ENCODE peak calls at places on chromosome 9, in seven cellular contexts. G is stimulated activated CD8-positive, alpha-beta memory T cell treated with anti-CD3 and anti-CD28 coated beads, Interleukin-12 subunit alpha, Interleukin-12 subunit beta, amount 100 ng/mL, for 4 hours; Y is activated CD4-positive, alpha-beta T cell treated with anti-CD3 and anti-CD28 coated beads for 24 hours; H is germinal center; X is HEK293T; O is GM13977; P is stomach. F is an unnamed sample.

GRCh38 chr9:18922161-18922910 is 110.7 kb downstream of the SAXO1 start:
- DNase-seq in G (no peak), P (no peak), O (no peak), X (no peak), H (no peak), Y (no peak), F (no peak)

GRCh38 chr9:90024419-90024818 is 419.6 kb downstream of the GADD45G start:
- DNase-seq in P (no peak), X (no peak), H (peak), Y (no peak), O (no peak), G (no peak), F (no peak)

GRCh38 chr9:126127591-126127990 is 199.0 kb upstream of the MVB12B start:
- DNase-seq in O (no peak), G (no peak), Y (no peak), P (peak), X (no peak), H (no peak), F (no peak)

GRCh38 chr9:4117835-4118610 is 181.8 kb downstream of the GLIS3 start:
- DNase-seq in O (peak), H (peak), Y (peak), P (no peak), G (peak), X (no peak), F (peak)

GRCh38 chr9:133857639-133858038 is 119.5 kb upstream of the SARDH start:
- DNase-seq in Y (no peak), X (no peak), P (no peak), G (no peak), H (no peak), O (no peak), F (no peak)

GRCh38 chr9:71168418-71168817 is 47.0 kb upstream of the TRPM3 start:
- DNase-seq in P (no peak), Y (no peak), G (no peak), H (no peak), X (no peak), O (no peak), F (no peak)

GRCh38 chr9:127534931-127535330 is 77.1 kb upstream of the STXBP1 start:
- DNase-seq in Y (no peak), H (no peak), G (no peak), X (no peak), O (no peak), P (no peak), F (no peak)

GRCh38 chr9:91771027-91771426 is 179.0 kb downstream of the ROR2 start:
- DNase-seq in H (no peak), Y (no peak), G (no peak), X (no peak), P (no peak), O (no peak), F (peak)

GRCh38 chr9:99018653-99019052 is 74.9 kb downstream of the COL15A1 start:
- DNase-seq in G (no peak), X (no peak), O (no peak), H (no peak), Y (no peak), P (no peak), F (no peak)

GRCh38 chr9:111599092-111599947 is at the start of gene PTGR1:
- DNase-seq in H (peak), O (peak), G (no peak), P (peak), Y (peak), X (no peak), F (peak)

GRCh38 chr9:91727316-91727861 is 222.6 kb downstream of the ROR2 start:
- DNase-seq in X (peak), G (no peak), O (peak), H (peak), P (no peak), Y (peak), F (peak)

GRCh38 chr9:17876687-17877086 is 297.8 kb downstream of the SH3GL2 start:
- DNase-seq in H (no peak), P (no peak), X (no peak), O (no peak), Y (no peak), G (no peak), F (no peak)

GRCh38 chr9:86485359-86485758 is 131.1 kb upstream of the TUT7 start:
- DNase-seq in H (no peak), X (no peak), P (no peak), O (no peak), G (no peak), Y (no peak), F (no peak)

GRCh38 chr9:32136700-32137339 is 247.6 kb upstream of the ACO1 start:
- DNase-seq in P (no peak), O (no peak), Y (no peak), G (no peak), H (no peak), X (no peak), F (peak)

GRCh38 chr9:24582363-24583126 is 36.8 kb upstream of the IZUMO3 start:
- DNase-seq in X (no peak), O (no peak), Y (no peak), H (no peak), P (no peak), G (no peak), F (no peak)

GRCh38 chr9:116870566-116870965 is 183.5 kb downstream of the TRIM32 start:
- DNase-seq in H (no peak), G (no peak), X (no peak), Y (no peak), P (no peak), O (no peak), F (no peak)

GRCh38 chr9:127112683-127113539 is 9.5 kb downstream of the ANGPTL2 start:
- DNase-seq in G (no peak), H (no peak), P (peak), O (no peak), Y (no peak), X (no peak), F (no peak)

GRCh38 chr9:128703616-128704355 is 1.5 kb downstream of the PKN3 start:
- DNase-seq in Y (no peak), O (no peak), X (no peak), H (no peak), P (peak), G (no peak), F (no peak)

GRCh38 chr9:69324549-69325401 is at the start of gene ENTREP1:
- DNase-seq in X (peak), H (peak), Y (no peak), G (no peak), O (peak), P (peak), F (no peak)

GRCh38 chr9:33263936-33264472 is 504 bp downstream of the BAG1 start:
- DNase-seq in O (peak), Y (peak), H (peak), G (peak), P (peak), X (peak), F (peak)

GRCh38 chr9:132383462-132383883 is 23.2 kb downstream of the TTF1 start:
- DNase-seq in O (no peak), Y (no peak), H (peak), X (no peak), G (no peak), P (no peak), F (no peak)

GRCh38 chr9:93037476-93037971 is 21.0 kb upstream of the SUSD3 start:
- DNase-seq in Y (no peak), G (no peak), O (no peak), H (no peak), P (no peak), X (no peak), F (peak)

GRCh38 chr9:29211681-29212589 is 1638.7 kb upstream of the C9orf72 start:
- DNase-seq in Y (peak), O (peak), H (peak), P (peak), X (peak), G (no peak), F (no peak)

GRCh38 chr9:37730256-37730655 is 23.3 kb upstream of the TRMT10B start:
- DNase-seq in H (no peak), O (no peak), G (no peak), X (no peak), P (no peak), Y (no peak), F (no peak)

GRCh38 chr9:2228132-2228531 is 213.0 kb downstream of the SMARCA2 start:
- DNase-seq in X (no peak), P (no peak), H (peak), O (no peak), G (no peak), Y (no peak), F (peak)

GRCh38 chr9:135471751-135472640 is 7.6 kb upstream of the PPP1R26 start:
- DNase-seq in O (no peak), Y (no peak), H (no peak), P (no peak), G (no peak), X (no peak), F (no peak)

GRCh38 chr9:136482046-136482792 is 621 bp downstream of the SEC16A start:
- DNase-seq in O (no peak), H (peak), Y (no peak), X (no peak), G (peak), P (no peak), F (peak)

GRCh38 chr9:126149661-126150060 is 177.0 kb upstream of the MVB12B start:
- DNase-seq in X (no peak), Y (no peak), O (no peak), H (no peak), P (peak), G (no peak), F (no peak)

F was measured in NB4.